ENCODE peak calls at places on chromosomes 11 and 22, in four cellular contexts. One of them, this sample, is unnamed.

GRCh38 chr11:64348611-64349387 is 8.8 kb downstream of the CCDC88B start:
- DNase-seq in body of pancreas: no peak
- DNase-seq in lung: no peak
- DNase-seq in psoas muscle: no peak
- DNase-seq in this sample: no peak

GRCh38 chr11:96315476-96315875 is 27.5 kb downstream of the MAML2 start:
- DNase-seq in body of pancreas: no peak
- DNase-seq in lung: no peak
- DNase-seq in psoas muscle: no peak
- DNase-seq in this sample: no peak

GRCh38 chr11:19827399-19828135 is 114.9 kb downstream of the NAV2 start:
- DNase-seq in body of pancreas: no peak
- DNase-seq in lung: no peak
- DNase-seq in psoas muscle: no peak
- DNase-seq in this sample: no peak

GRCh38 chr11:65912840-65913239 is 6.0 kb downstream of the C11orf68 start:
- DNase-seq in body of pancreas: no peak
- DNase-seq in lung: no peak
- DNase-seq in psoas muscle: no peak
- DNase-seq in this sample: no peak

GRCh38 chr11:60937144-60937527 is 12.9 kb downstream of the TMEM132A start:
- DNase-seq in body of pancreas: no peak
- DNase-seq in lung: no peak
- DNase-seq in psoas muscle: peak; percentile 71
- DNase-seq in this sample: no peak

GRCh38 chr22:24117942-24118341 is 63.3 kb upstream of the SUSD2 start:
- DNase-seq in body of pancreas: no peak
- DNase-seq in lung: no peak
- DNase-seq in psoas muscle: no peak
- DNase-seq in this sample: no peak

GRCh38 chr11:17394743-17395390 is 6.4 kb upstream of the KCNJ11 start:
- DNase-seq in body of pancreas: no peak
- DNase-seq in lung: no peak
- DNase-seq in psoas muscle: no peak
- DNase-seq in this sample: no peak

GRCh38 chr22:26139320-26139719 is 29.9 kb upstream of the SEZ6L start:
- DNase-seq in body of pancreas: peak; percentile 59
- DNase-seq in lung: no peak
- DNase-seq in psoas muscle: no peak
- DNase-seq in this sample: no peak

GRCh38 chr11:90213322-90213721 is 9.5 kb downstream of the CHORDC1 start:
- DNase-seq in body of pancreas: no peak
- DNase-seq in lung: no peak
- DNase-seq in psoas muscle: no peak
- DNase-seq in this sample: no peak

GRCh38 chr11:90204407-90204806 is 18.4 kb downstream of the CHORDC1 start:
- DNase-seq in body of pancreas: no peak
- DNase-seq in lung: no peak
- DNase-seq in psoas muscle: no peak
- DNase-seq in this sample: no peak

GRCh38 chr11:90204832-90205646 is 17.8 kb downstream of the CHORDC1 start:
- DNase-seq in body of pancreas: peak; percentile 12
- DNase-seq in lung: no peak
- DNase-seq in psoas muscle: no peak
- DNase-seq in this sample: no peak

GRCh38 chr11:90208857-90209256 is 14.0 kb downstream of the CHORDC1 start:
- DNase-seq in body of pancreas: no peak
- DNase-seq in lung: no peak
- DNase-seq in psoas muscle: no peak
- DNase-seq in this sample: no peak
- H3K36me3 ChIP-seq in body of pancreas: peaks cover 16% of the 10 kb centered on the region
- H3K36me3 ChIP-seq in lung: peaks cover 13% of the 10 kb centered on the region
- H3K36me3 ChIP-seq in psoas muscle: peaks cover 93% of the 10 kb centered on the region
- H3K36me3 ChIP-seq in this sample: peaks cover 19% of the 10 kb centered on the region

GRCh38 chr22:37610480-37611148 is 2.0 kb downstream of the GGA1 start:
- DNase-seq in body of pancreas: no peak
- DNase-seq in lung: no peak
- DNase-seq in psoas muscle: no peak
- DNase-seq in this sample: no peak

GRCh38 chr22:37609240-37610152 is 862 bp downstream of the GGA1 start:
- DNase-seq in body of pancreas: no peak
- DNase-seq in lung: no peak
- DNase-seq in psoas muscle: no peak
- DNase-seq in this sample: no peak

GRCh38 chr22:37607912-37608476 is 640 bp upstream of the GGA1 start:
- DNase-seq in body of pancreas: no peak
- DNase-seq in lung: no peak
- DNase-seq in psoas muscle: no peak
- DNase-seq in this sample: no peak

GRCh38 chr22:37607010-37607911 is 1.4 kb upstream of the GGA1 start:
- DNase-seq in body of pancreas: peak; percentile 95
- DNase-seq in lung: peak; percentile 91
- DNase-seq in psoas muscle: peak; percentile 87
- DNase-seq in this sample: no peak

GRCh38 chr22:37608477-37609239 is at the start of gene GGA1:
- DNase-seq in body of pancreas: peak; percentile 96
- DNase-seq in lung: peak; percentile 95
- DNase-seq in psoas muscle: peak; percentile 98
- DNase-seq in this sample: peak; percentile 79
- TF ChIP-seq CTCF in body of pancreas: no peak
- TF ChIP-seq CTCF in lung: no peak
- TF ChIP-seq CTCF in psoas muscle: no peak
- TF ChIP-seq CTCF in this sample: peak; percentile 12

GRCh38 chr22:40417881-40418280 is 47.5 kb downstream of the SGSM3 start:
- DNase-seq in body of pancreas: no peak
- DNase-seq in lung: no peak
- DNase-seq in psoas muscle: no peak
- DNase-seq in this sample: no peak
- H3K36me3 ChIP-seq in body of pancreas: peaks cover 23% of the 10 kb centered on the region
- H3K36me3 ChIP-seq in lung: peaks cover 50% of the 10 kb centered on the region
- H3K36me3 ChIP-seq in psoas muscle: peaks cover 65% of the 10 kb centered on the region
- H3K36me3 ChIP-seq in this sample: peaks cover 64% of the 10 kb centered on the region

DNA sequence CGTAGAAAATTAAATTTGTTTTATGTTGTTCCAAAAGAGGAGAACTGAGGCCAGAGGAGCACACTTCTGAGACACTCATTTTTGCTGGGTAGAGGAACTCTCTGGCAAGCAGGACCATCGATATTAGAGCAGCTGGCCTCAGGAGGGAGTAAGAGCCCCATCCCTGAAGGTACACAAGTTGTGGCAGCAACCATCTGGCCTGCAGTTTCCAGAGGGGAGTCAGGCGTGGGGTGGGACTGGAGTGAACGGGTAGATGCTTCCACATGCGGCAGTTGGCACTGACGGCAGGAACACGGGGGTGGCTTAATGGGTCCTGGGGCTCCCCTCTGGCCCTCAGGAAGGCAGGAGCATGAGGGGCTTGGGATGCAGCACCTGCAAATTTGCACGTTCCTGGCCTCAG is 13.2 kb upstream of the SSTR3 start:
- DNase-seq in body of pancreas: no peak
- DNase-seq in lung: no peak
- DNase-seq in psoas muscle: no peak
- DNase-seq in this sample: no peak
- TF ChIP-seq CTCF in body of pancreas: no peak
- TF ChIP-seq CTCF in lung: no peak
- TF ChIP-seq CTCF in psoas muscle: no peak
- TF ChIP-seq CTCF in this sample: no peak

DNA sequence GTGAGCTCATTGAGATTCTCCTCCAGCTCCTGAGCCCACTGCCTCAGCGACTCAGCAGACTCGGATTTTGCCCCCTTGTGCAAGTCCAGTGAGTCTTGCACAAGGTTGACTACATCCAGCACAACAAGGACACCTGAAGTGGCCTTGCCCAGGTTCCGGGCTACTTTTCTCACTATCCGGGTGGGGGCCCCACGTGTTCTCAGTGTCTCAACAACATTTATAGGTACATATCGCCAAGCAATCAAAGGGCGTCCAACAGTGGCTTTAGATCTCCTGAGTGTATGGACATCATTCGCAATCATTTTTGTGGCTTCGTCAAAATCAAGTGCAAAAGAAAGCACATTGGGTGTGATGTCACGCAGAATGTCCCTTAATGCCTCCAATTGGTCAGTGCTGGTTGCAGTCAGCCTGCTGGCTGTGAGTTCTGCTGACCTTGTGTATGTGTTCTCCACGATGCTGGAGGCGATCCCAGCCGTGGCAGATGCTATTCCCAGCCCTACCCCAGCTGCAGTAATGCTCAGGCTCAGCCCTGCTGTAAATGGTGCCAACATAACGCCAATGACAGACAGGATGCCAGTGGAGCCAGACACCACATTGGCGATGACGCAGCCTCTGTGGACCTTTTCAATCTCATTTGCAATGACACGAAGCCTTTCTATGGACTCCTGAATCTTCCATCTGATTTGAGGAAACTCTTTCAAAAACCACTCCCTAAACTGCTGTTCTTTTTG is 10.3 kb downstream of the APOL4 start:
- DNase-seq in body of pancreas: peak; percentile 49
- DNase-seq in lung: no peak
- DNase-seq in psoas muscle: peak; percentile 92
- DNase-seq in this sample: peak; percentile 41
- H3K36me3 ChIP-seq in body of pancreas: no peaks in the 10 kb centered on the region
- H3K36me3 ChIP-seq in lung: peaks cover 1% of the 10 kb centered on the region
- H3K36me3 ChIP-seq in psoas muscle: no peaks in the 10 kb centered on the region
- H3K36me3 ChIP-seq in this sample: no peaks in the 10 kb centered on the region

GRCh38 chr11:126578021-126578420 is 222.5 kb downstream of the ST3GAL4 start:
- DNase-seq in body of pancreas: no peak
- DNase-seq in lung: no peak
- DNase-seq in psoas muscle: no peak
- DNase-seq in this sample: no peak

GRCh38 chr11:126578426-126578825 is 222.9 kb downstream of the ST3GAL4 start:
- DNase-seq in body of pancreas: no peak
- DNase-seq in lung: no peak
- DNase-seq in psoas muscle: no peak
- DNase-seq in this sample: no peak

GRCh38 chr11:126575849-126576248 is 220.4 kb downstream of the ST3GAL4 start:
- DNase-seq in body of pancreas: no peak
- DNase-seq in lung: no peak
- DNase-seq in psoas muscle: no peak
- DNase-seq in this sample: no peak

GRCh38 chr11:126570489-126570888 is 215.0 kb downstream of the ST3GAL4 start:
- DNase-seq in body of pancreas: no peak
- DNase-seq in lung: no peak
- DNase-seq in psoas muscle: no peak
- DNase-seq in this sample: no peak

DNA sequence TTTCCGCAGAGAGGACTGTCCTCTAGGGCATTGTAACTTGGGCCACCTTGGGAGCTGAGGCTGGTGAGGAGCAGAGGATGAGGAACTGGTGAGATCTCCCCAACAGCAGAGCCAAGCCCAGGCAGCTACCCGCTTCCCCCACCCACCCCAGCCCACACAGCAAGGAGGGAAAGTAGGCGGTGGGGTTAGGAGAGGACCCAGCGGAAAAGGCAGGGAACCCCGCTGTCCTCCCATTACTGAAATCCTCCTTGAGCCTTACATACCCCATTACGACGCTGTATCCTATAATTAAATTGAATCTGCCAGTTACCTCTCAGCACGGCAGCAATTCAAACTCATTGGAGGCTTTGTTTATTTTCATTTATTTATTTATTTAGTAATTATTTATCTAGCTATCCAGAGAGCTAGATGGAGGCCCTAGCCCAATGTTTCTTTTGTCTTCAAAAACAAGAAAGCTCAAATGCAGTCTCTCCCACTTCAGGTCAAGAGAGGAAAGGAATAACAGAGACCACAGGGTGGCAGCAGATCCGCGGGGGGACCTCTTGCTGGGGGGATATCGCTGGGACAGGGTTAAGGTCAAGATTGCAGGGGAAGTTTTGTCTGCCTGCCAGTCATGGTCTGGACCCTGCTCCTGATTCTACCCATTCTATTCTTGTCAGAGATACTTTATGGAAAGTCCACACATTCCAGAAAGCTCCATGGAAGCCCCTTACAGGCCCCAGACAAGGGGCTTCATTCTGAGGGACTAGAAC is 218.0 kb downstream of the ST3GAL4 start:
- DNase-seq in body of pancreas: no peak
- DNase-seq in lung: no peak
- DNase-seq in psoas muscle: no peak
- DNase-seq in this sample: no peak
- TF ChIP-seq CTCF in body of pancreas: no peak
- TF ChIP-seq CTCF in lung: no peak
- TF ChIP-seq CTCF in psoas muscle: no peak
- TF ChIP-seq CTCF in this sample: no peak

DNA sequence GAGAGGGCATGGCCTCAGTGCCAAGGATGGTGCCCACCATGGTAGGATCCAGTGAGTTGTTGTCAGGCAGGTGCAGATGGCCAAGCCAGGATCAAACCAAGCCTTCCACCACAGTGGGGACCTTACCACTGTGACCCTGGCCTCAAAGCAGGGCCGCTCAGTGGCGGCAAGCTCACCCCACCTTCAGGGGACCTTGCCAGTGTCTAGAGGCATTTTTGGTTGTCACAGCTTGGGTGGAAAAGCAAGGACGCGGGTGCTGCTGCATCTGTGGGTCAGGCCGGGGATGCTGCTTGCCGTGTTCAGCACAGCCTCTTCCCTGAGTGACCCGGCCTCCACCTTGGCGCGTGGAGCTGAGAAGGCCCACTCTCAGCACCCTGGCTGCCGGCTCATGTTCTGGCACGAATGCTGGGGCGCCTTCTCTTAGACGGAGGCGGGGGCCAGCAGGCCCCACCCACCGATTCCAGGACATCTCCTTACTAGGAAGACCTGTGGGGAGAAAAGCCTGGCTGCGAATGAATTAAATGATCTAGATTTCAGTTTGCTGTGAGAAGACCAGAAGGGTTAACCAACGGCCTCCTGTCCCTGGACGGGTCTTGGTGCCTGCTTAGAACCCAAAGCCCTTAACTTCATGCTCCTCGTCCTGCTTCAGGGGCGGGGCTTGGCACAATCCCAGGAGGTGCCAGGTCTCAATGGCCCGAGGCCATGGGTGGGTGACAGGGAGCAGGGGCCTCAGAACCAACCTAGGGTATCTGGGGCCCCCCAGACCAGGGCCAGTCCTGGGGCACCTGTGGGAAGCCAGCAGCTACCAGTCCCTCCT is 18.9 kb downstream of the TRMU start:
- DNase-seq in body of pancreas: no peak
- DNase-seq in lung: no peak
- DNase-seq in psoas muscle: no peak
- DNase-seq in this sample: no peak
- H3K36me3 ChIP-seq in body of pancreas: peaks cover 15% of the 10 kb centered on the region
- H3K36me3 ChIP-seq in lung: peaks cover 78% of the 10 kb centered on the region
- H3K36me3 ChIP-seq in psoas muscle: peaks cover 94% of the 10 kb centered on the region
- H3K36me3 ChIP-seq in this sample: peaks cover 53% of the 10 kb centered on the region

GRCh38 chr11:128555606-128556005 is 31.8 kb downstream of the ETS1 start:
- DNase-seq in body of pancreas: no peak
- DNase-seq in lung: no peak
- DNase-seq in psoas muscle: no peak
- DNase-seq in this sample: no peak
- TF ChIP-seq CTCF in body of pancreas: peak; percentile 23
- TF ChIP-seq CTCF in lung: no peak
- TF ChIP-seq CTCF in psoas muscle: peak; percentile 28
- TF ChIP-seq CTCF in this sample: no peak

DNA sequence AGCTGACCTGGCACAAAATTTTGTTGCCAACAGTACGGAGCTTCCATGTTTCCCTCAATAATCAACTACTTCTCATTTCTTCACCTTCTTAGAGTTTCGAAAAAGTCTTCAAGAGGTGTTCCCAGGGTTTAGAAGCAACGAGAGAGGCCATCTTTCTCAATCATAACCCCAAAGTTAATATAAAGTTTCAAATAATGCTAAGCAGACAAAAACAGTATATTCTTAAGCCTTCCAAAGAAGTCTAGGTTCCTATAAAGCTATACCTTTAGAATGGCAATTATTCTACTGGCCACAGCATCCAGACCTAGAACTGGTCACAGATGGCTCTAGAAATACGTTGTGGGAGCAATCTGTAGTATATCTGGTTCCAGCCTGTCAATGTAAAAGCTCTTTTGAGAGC is 16.9 kb downstream of the DDX6 start:
- DNase-seq in body of pancreas: no peak
- DNase-seq in lung: no peak
- DNase-seq in psoas muscle: no peak
- DNase-seq in this sample: no peak
- H3K36me3 ChIP-seq in body of pancreas: peaks cover 14% of the 10 kb centered on the region
- H3K36me3 ChIP-seq in lung: peaks cover 15% of the 10 kb centered on the region
- H3K36me3 ChIP-seq in psoas muscle: peaks cover 74% of the 10 kb centered on the region
- H3K36me3 ChIP-seq in this sample: peaks cover 25% of the 10 kb centered on the region

This sample was measured in thoracic aorta.